ENCODE peak calls at places on chromosomes 11 and 22, in seven cellular contexts. H is gastrocnemius medialis, D is fibroblast of the aortic adventitia, E is RWPE2, O is GM23338, Q is astrocyte of the cerebellum, M is body of pancreas. J is an unnamed sample.

GRCh38 chr22:30221121-30221992 is 25.2 kb downstream of the LIF start:
- DNase-seq in O (no peak), D (no peak), Q (no peak), M (no peak), E (no peak), H (no peak), J (peak; percentile 72)

GRCh38 chr11:78231962-78232459 is 43.3 kb downstream of the USP35 start:
- DNase-seq in O (no peak), M (no peak), D (peak; percentile 89), H (no peak), E (no peak), Q (no peak), J (no peak)

GRCh38 chr11:62461740-62462522 is 43.1 kb downstream of the SCGB1A1 start:
- DNase-seq in H (no peak), Q (no peak), M (no peak), D (peak; percentile 83), E (no peak), O (no peak), J (no peak)

GRCh38 chr11:44104472-44105294 is 9.2 kb downstream of the EXT2 start:
- DNase-seq in E (no peak), H (no peak), Q (no peak), D (peak; percentile 45), O (peak; percentile 70), M (no peak), J (no peak)

GRCh38 chr22:19704355-19705015 is 9.8 kb upstream of the SEPTIN5 start:
- DNase-seq in D (no peak), O (no peak), H (no peak), Q (no peak), E (peak; percentile 37), M (no peak), J (no peak)

GRCh38 chr11:125470355-125470754 is 25.7 kb downstream of the FEZ1 start:
- DNase-seq in E (no peak), D (no peak), Q (no peak), H (no peak), O (no peak), M (no peak), J (no peak)

GRCh38 chr22:20139391-20140106 is 7.9 kb downstream of the ZDHHC8 start:
- DNase-seq in E (no peak), M (no peak), D (no peak), Q (no peak), H (no peak), O (no peak), J (no peak)

GRCh38 chr11:46278387-46279173 is 1.1 kb downstream of the CREB3L1 start:
- DNase-seq in M (peak; percentile 81), H (no peak), Q (no peak), O (peak; percentile 87), D (peak; percentile 58), E (no peak), J (no peak)

GRCh38 chr11:76242004-76242779 is 35.9 kb upstream of the WNT11 start:
- DNase-seq in M (no peak), E (no peak), Q (no peak), H (no peak), D (no peak), O (no peak), J (no peak)

GRCh38 chr11:118881130-118881717 is 2.5 kb upstream of the CXCR5 start:
- DNase-seq in M (no peak), H (no peak), E (no peak), O (no peak), Q (no peak), D (no peak), J (no peak)

GRCh38 chr11:3052567-3052966 is 4.7 kb downstream of the CARS1 start:
- DNase-seq in E (no peak), M (no peak), H (no peak), O (no peak), Q (no peak), D (no peak), J (no peak)

GRCh38 chr11:36509694-36510566 is at the start of gene TRAF6:
- DNase-seq in O (peak; percentile 94), H (peak; percentile 73), Q (peak; percentile 57), M (peak; percentile 91), D (peak; percentile 81), E (peak; percentile 81), J (peak; percentile 90)

GRCh38 chr22:26172389-26172990 is 3.2 kb downstream of the SEZ6L start:
- DNase-seq in Q (no peak), O (peak; percentile 87), D (peak; percentile 0), H (no peak), M (peak; percentile 70), E (no peak), J (no peak)

GRCh38 chr22:46425011-46425410 is 89.5 kb downstream of the TRMU start:
- DNase-seq in E (no peak), Q (peak; percentile 76), H (no peak), D (peak; percentile 57), O (no peak), M (no peak), J (no peak)

GRCh38 chr22:29030618-29031235 is 30.9 kb downstream of the C22orf31 start:
- DNase-seq in O (peak; percentile 86), Q (peak; percentile 90), E (no peak), H (peak; percentile 64), M (peak; percentile 94), D (peak; percentile 77), J (no peak)

GRCh38 chr11:64641596-64642417 is 50.8 kb downstream of the SLC22A12 start:
- DNase-seq in M (no peak), H (no peak), Q (no peak), E (no peak), O (no peak), D (no peak), J (no peak)

GRCh38 chr11:102419181-102419580 is 33.4 kb downstream of the TMEM123 start:
- DNase-seq in M (no peak), E (no peak), Q (no peak), D (no peak), H (no peak), O (no peak), J (no peak)

GRCh38 chr11:108960498-108960897 is 295.6 kb downstream of the DDX10 start:
- DNase-seq in O (peak; percentile 37), Q (no peak), H (no peak), D (no peak), E (no peak), M (no peak), J (no peak)

GRCh38 chr11:1219836-1220810 is 2.7 kb upstream of the MUC5B start:
- DNase-seq in O (no peak), H (no peak), D (no peak), Q (no peak), M (peak; percentile 16), E (peak; percentile 48), J (no peak)

GRCh38 chr22:33889748-33890147 is 30.5 kb downstream of the LARGE1 start:
- DNase-seq in D (no peak), Q (no peak), H (no peak), M (no peak), E (no peak), O (no peak), J (peak; percentile 64)
- TF ChIP-seq CTCF in D (no peak), Q (no peak), H (no peak), M (no peak), E (no peak), O (no peak), J (no peak)

GRCh38 chr22:37778370-37779009 is 29.2 kb upstream of the GCAT start:
- DNase-seq in H (no peak), M (no peak), D (no peak), E (no peak), O (no peak), Q (no peak), J (no peak)

GRCh38 chr22:37775785-37776638 is 31.7 kb upstream of the GCAT start:
- DNase-seq in H (no peak), Q (peak; percentile 16), E (no peak), O (no peak), D (peak; percentile 67), M (no peak), J (no peak)

GRCh38 chr22:37774728-37775127 is 33.0 kb upstream of the GCAT start:
- DNase-seq in D (no peak), E (no peak), O (no peak), H (no peak), M (no peak), Q (no peak), J (no peak)

GRCh38 chr22:37776639-37777005 is 31.1 kb upstream of the GCAT start:
- DNase-seq in Q (no peak), D (no peak), E (no peak), H (no peak), M (no peak), O (no peak), J (no peak)

GRCh38 chr22:37777122-37777687 is 30.5 kb upstream of the GCAT start:
- DNase-seq in O (peak; percentile 35), Q (peak; percentile 55), D (peak; percentile 75), H (peak; percentile 48), E (peak; percentile 91), M (peak; percentile 89), J (peak; percentile 74)
- H3K4me3 ChIP-seq in O (no peak overlapping the region), Q (no peak overlapping the region), D (no peak overlapping the region), H (no peak overlapping the region), E (no peak overlapping the region), M (no peak overlapping the region), J (no peak overlapping the region)

GRCh38 chr11:57641011-57641410 is 8.7 kb downstream of the YPEL4 start:
- DNase-seq in E (no peak), D (peak; percentile 43), O (peak; percentile 61), Q (no peak), H (no peak), M (peak; percentile 12), J (no peak)
- TF ChIP-seq CTCF in E (no peak), D (peak; percentile 69), O (no peak), Q (peak; percentile 63), H (no peak), M (no peak), J (peak; percentile 37)

DNA sequence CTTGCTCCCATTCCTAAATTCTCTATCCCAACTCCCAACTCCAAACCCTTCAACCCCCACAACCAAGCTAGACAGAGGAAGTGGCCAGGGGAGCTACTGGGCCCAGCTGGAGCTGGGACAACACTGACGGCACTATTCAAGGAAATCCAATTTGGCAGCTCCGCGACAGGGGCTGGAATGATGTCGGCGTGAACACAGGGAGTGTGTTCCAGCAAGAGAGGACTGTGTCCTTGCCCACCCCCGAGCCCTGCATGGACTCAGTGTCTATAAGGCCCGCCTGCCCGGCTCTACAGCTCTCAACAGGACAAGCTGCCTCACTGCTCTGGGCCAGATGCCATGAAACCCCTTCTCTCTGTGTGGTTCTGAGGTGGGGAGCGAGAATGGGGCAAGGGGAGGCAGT is 11.3 kb downstream of the PCSK7 start:
- DNase-seq in E (peak; percentile 30), O (no peak), M (peak; percentile 69), Q (no peak), D (no peak), H (peak; percentile 27), J (no peak)
- H3K4me3 ChIP-seq in E (no peak overlapping the region), O (no peak overlapping the region), M (no peak overlapping the region), Q (no peak overlapping the region), D (no peak overlapping the region), H (no peak overlapping the region), J (no peak overlapping the region)

GRCh38 chr11:10622957-10623787 is 54.7 kb upstream of the LYVE1 start:
- DNase-seq in H (no peak), O (no peak), E (no peak), M (no peak), Q (no peak), D (no peak), J (no peak)

GRCh38 chr11:10625982-10626311 is 57.5 kb upstream of the LYVE1 start:
- DNase-seq in H (no peak), D (no peak), O (no peak), Q (no peak), M (no peak), E (no peak), J (no peak)

GRCh38 chr11:10622108-10622507 is 53.6 kb upstream of the LYVE1 start:
- DNase-seq in Q (no peak), H (no peak), O (no peak), E (no peak), D (no peak), M (no peak), J (no peak)

GRCh38 chr11:10625281-10625981 is 57.0 kb upstream of the LYVE1 start:
- DNase-seq in H (no peak), M (no peak), E (no peak), D (no peak), O (no peak), Q (no peak), J (no peak)

GRCh38 chr11:10623797-10624761 is 55.6 kb upstream of the LYVE1 start:
- DNase-seq in Q (no peak), O (peak; percentile 83), E (no peak), M (peak; percentile 23), H (no peak), D (peak; percentile 16), J (no peak)
- TF ChIP-seq CTCF in Q (peak; percentile 65), O (peak; percentile 66), E (peak; percentile 35), M (no peak), H (peak; percentile 42), D (peak; percentile 47), J (peak; percentile 59)